ENCODE peak calls at places on chromosomes 16 and 17, in five cellular contexts. K, Y, I, G and E are unnamed samples.

GRCh38 chr17:81395600-81396277 is 482 bp downstream of the BAHCC1 start:
- DNase-seq in K (no peak), Y (no peak), I (no peak), G (no peak), E (no peak)

GRCh38 chr16:5895137-5895536 is 797.5 kb upstream of the EEF2KMT start:
- DNase-seq in K (no peak), Y (no peak), I (no peak), G (no peak), E (no peak)

GRCh38 chr17:36209575-36209974 is 1.3 kb upstream of the CCL4L2 start:
- DNase-seq in K (no peak), Y (no peak), I (no peak), G (no peak), E (no peak)

GRCh38 chr17:57140321-57140720 is 55.3 kb downstream of the AKAP1 start:
- DNase-seq in K (no peak), Y (no peak), I (no peak), G (no peak), E (no peak)

GRCh38 chr16:56673916-56674315 is 4.3 kb downstream of the MT1H start:
- DNase-seq in K (no peak), Y (no peak), I (no peak), G (peak), E (no peak)

GRCh38 chr16:85553436-85554113 is 59.5 kb upstream of the GSE1 start:
- DNase-seq in K (peak), Y (no peak), I (peak), G (peak), E (peak)

GRCh38 chr17:79940381-79941087 is 95.1 kb downstream of the TBC1D16 start:
- DNase-seq in K (no peak), Y (no peak), I (no peak), G (no peak), E (no peak)

GRCh38 chr16:1487395-1488053 is 1.2 kb downstream of the PTX4 start:
- DNase-seq in K (no peak), Y (no peak), I (no peak), G (no peak), E (no peak)

GRCh38 chr16:24997665-24998064 is 17.5 kb downstream of the ARHGAP17 start:
- DNase-seq in K (no peak), Y (no peak), I (no peak), G (no peak), E (no peak)